ENCODE peak calls at places on chromosomes 3 and 15, in five cellular contexts. T, G, H, R and C are unnamed samples.

GRCh38 chr3:189365609-189366564 is 194.1 kb downstream of the TPRG1 start:
- DNase-seq in T (no peak), G (no peak), H (no peak), R (no peak), C (no peak)

GRCh38 chr3:69162205-69162980 is 40.0 kb upstream of the LMOD3 start:
- DNase-seq in T (no peak), G (no peak), H (no peak), R (no peak), C (no peak)

GRCh38 chr3:50405249-50405648 is 45.9 kb upstream of the TMEM115 start:
- DNase-seq in T (peak; percentile 15), G (peak; percentile 19), H (no peak), R (no peak), C (peak; percentile 5)

GRCh38 chr15:63900306-63900705 is 66.6 kb upstream of the HERC1 start:
- DNase-seq in T (no peak), G (no peak), H (no peak), R (no peak), C (no peak)

GRCh38 chr3:132543016-132543739 is 53.9 kb upstream of the ACKR4 start:
- DNase-seq in T (no peak), G (no peak), H (no peak), R (no peak), C (peak; percentile 87)

GRCh38 chr3:71219744-71220638 is 363.5 kb downstream of the FOXP1 start:
- DNase-seq in T (no peak), G (peak; percentile 28), H (no peak), R (no peak), C (no peak)

GRCh38 chr3:138593488-138594149 is 441 bp downstream of the CEP70 start:
- DNase-seq in T (peak; percentile 6), G (no peak), H (no peak), R (no peak), C (peak; percentile 30)

GRCh38 chr3:181711325-181712135 is at the start of gene SOX2:
- DNase-seq in T (no peak), G (no peak), H (no peak), R (peak; percentile 88), C (peak; percentile 79)

GRCh38 chr15:60076582-60077263 is 72.6 kb downstream of the FOXB1 start:
- DNase-seq in T (no peak), G (no peak), H (no peak), R (no peak), C (no peak)